ENCODE peak calls at places on chromosomes 11 and 22, in seven cellular contexts. J, Y, P, T, W, E and I are unnamed samples.

GRCh38 chr11:3046641-3047040 is 10.6 kb downstream of the CARS1 start:
- DNase-seq in Y (no peak), W (no peak), P (no peak), E (no peak), J (no peak), T (no peak), I (no peak)

GRCh38 chr11:9170450-9170849 is 79.1 kb upstream of the SCUBE2 start:
- DNase-seq in T (no peak), W (no peak), E (no peak), Y (no peak), P (no peak), J (no peak), I (no peak)

GRCh38 chr22:32801436-32802290 is at the start of gene TIMP3:
- DNase-seq in E (peak), Y (peak), T (no peak), W (no peak), J (peak), P (no peak), I (peak)

GRCh38 chr11:70608568-70609314 is 210.4 kb downstream of the CTTN start:
- DNase-seq in E (no peak), W (no peak), Y (no peak), J (peak), P (no peak), T (no peak), I (no peak)

GRCh38 chr11:83023410-83023809 is 48.3 kb downstream of the RAB30 start:
- DNase-seq in Y (no peak), J (no peak), P (no peak), T (no peak), E (no peak), W (no peak), I (no peak)

GRCh38 chr11:116244425-116244824 is 528.4 kb downstream of the BUD13 start:
- DNase-seq in T (no peak), Y (no peak), J (no peak), P (no peak), E (no peak), W (no peak), I (no peak)

GRCh38 chr11:109862808-109863207 is 230.4 kb upstream of the ZC3H12C start:
- DNase-seq in W (no peak), P (no peak), T (no peak), J (no peak), Y (no peak), E (no peak), I (no peak)

GRCh38 chr11:110471315-110471714 is 41.6 kb downstream of the FDX1 start:
- DNase-seq in Y (no peak), W (no peak), E (no peak), J (no peak), P (no peak), T (no peak), I (no peak)